ENCODE peak calls at places on chromosomes 2 and 18, in seven cellular contexts. One of them, this sample, is unnamed.
A peak's percentile ranks its signal among the peaks of the same experiment; 100 is the strongest.

GRCh38 chr2:157250836-157251235 is 6.7 kb upstream of the GALNT5 start:
- DNase-seq in psoas muscle: no peak
- DNase-seq in DND-41: no peak
- DNase-seq in heart right ventricle: no peak
- DNase-seq in AG04450: no peak
- DNase-seq in CD8-positive, alpha-beta T cell: no peak
- DNase-seq in WERI-Rb-1: no peak
- DNase-seq in this sample: no peak

GRCh38 chr2:240817496-240818292 is 2.3 kb downstream of the KIF1A start:
- DNase-seq in psoas muscle: no peak
- DNase-seq in DND-41: no peak
- DNase-seq in heart right ventricle: no peak
- DNase-seq in AG04450: no peak
- DNase-seq in CD8-positive, alpha-beta T cell: no peak
- DNase-seq in WERI-Rb-1: no peak
- DNase-seq in this sample: no peak

GRCh38 chr18:3265564-3266033 is 3.7 kb downstream of the MYL12B start:
- DNase-seq in psoas muscle: no peak
- DNase-seq in DND-41: no peak
- DNase-seq in heart right ventricle: no peak
- DNase-seq in AG04450: no peak
- DNase-seq in CD8-positive, alpha-beta T cell: no peak
- DNase-seq in WERI-Rb-1: no peak
- DNase-seq in this sample: no peak

GRCh38 chr2:178978667-178979066 is 71.3 kb downstream of the CCDC141 start:
- DNase-seq in psoas muscle: no peak
- DNase-seq in DND-41: no peak
- DNase-seq in heart right ventricle: no peak
- DNase-seq in AG04450: no peak
- DNase-seq in CD8-positive, alpha-beta T cell: no peak
- DNase-seq in WERI-Rb-1: no peak
- DNase-seq in this sample: no peak

GRCh38 chr2:86625096-86625495 is 1.4 kb upstream of the RNF103 start:
- DNase-seq in psoas muscle: no peak
- DNase-seq in DND-41: no peak
- DNase-seq in heart right ventricle: no peak
- DNase-seq in AG04450: no peak
- DNase-seq in CD8-positive, alpha-beta T cell: no peak
- DNase-seq in WERI-Rb-1: no peak
- DNase-seq in this sample: no peak

GRCh38 chr18:7830468-7830867 is 263.4 kb downstream of the PTPRM start:
- DNase-seq in psoas muscle: no peak
- DNase-seq in DND-41: no peak
- DNase-seq in heart right ventricle: no peak
- DNase-seq in AG04450: no peak
- DNase-seq in CD8-positive, alpha-beta T cell: no peak
- DNase-seq in WERI-Rb-1: no peak
- DNase-seq in this sample: peak; percentile 28

GRCh38 chr18:48948112-48949050 is 2.4 kb downstream of the SMAD7 start:
- DNase-seq in psoas muscle: peak; percentile 43
- DNase-seq in DND-41: peak; percentile 60
- DNase-seq in heart right ventricle: peak; percentile 61
- DNase-seq in AG04450: no peak
- DNase-seq in CD8-positive, alpha-beta T cell: peak; percentile 67
- DNase-seq in WERI-Rb-1: peak; percentile 42
- DNase-seq in this sample: peak; percentile 80

GRCh38 chr2:162732946-162733698 is 105.4 kb downstream of the KCNH7 start:
- DNase-seq in psoas muscle: no peak
- DNase-seq in DND-41: no peak
- DNase-seq in heart right ventricle: no peak
- DNase-seq in AG04450: no peak
- DNase-seq in CD8-positive, alpha-beta T cell: no peak
- DNase-seq in WERI-Rb-1: no peak
- DNase-seq in this sample: peak; percentile 31

GRCh38 chr2:201971516-201972228 is 62.0 kb upstream of the FZD7 start:
- DNase-seq in psoas muscle: no peak
- DNase-seq in DND-41: no peak
- DNase-seq in heart right ventricle: no peak
- DNase-seq in AG04450: no peak
- DNase-seq in CD8-positive, alpha-beta T cell: no peak
- DNase-seq in WERI-Rb-1: no peak
- DNase-seq in this sample: no peak

GRCh38 chr2:146351689-146352088 is 1493.1 kb upstream of the ACVR2A start:
- DNase-seq in psoas muscle: no peak
- DNase-seq in DND-41: no peak
- DNase-seq in heart right ventricle: no peak
- DNase-seq in AG04450: no peak
- DNase-seq in CD8-positive, alpha-beta T cell: no peak
- DNase-seq in WERI-Rb-1: no peak
- DNase-seq in this sample: no peak

GRCh38 chr2:98806266-98806697 is 75.3 kb upstream of the MGAT4A start:
- DNase-seq in psoas muscle: peak; percentile 29
- DNase-seq in DND-41: no peak
- DNase-seq in heart right ventricle: peak; percentile 80
- DNase-seq in AG04450: no peak
- DNase-seq in CD8-positive, alpha-beta T cell: no peak
- DNase-seq in WERI-Rb-1: no peak
- DNase-seq in this sample: no peak

GRCh38 chr2:209473930-209474419 is 50.1 kb downstream of the MAP2 start:
- DNase-seq in psoas muscle: no peak
- DNase-seq in DND-41: peak; percentile 7
- DNase-seq in heart right ventricle: no peak
- DNase-seq in AG04450: peak; percentile 70
- DNase-seq in CD8-positive, alpha-beta T cell: no peak
- DNase-seq in WERI-Rb-1: no peak
- DNase-seq in this sample: no peak

GRCh38 chr2:10285578-10286198 is 17.0 kb upstream of the HPCAL1 start:
- DNase-seq in psoas muscle: peak; percentile 82
- DNase-seq in DND-41: no peak
- DNase-seq in heart right ventricle: peak; percentile 78
- DNase-seq in AG04450: no peak
- DNase-seq in CD8-positive, alpha-beta T cell: no peak
- DNase-seq in WERI-Rb-1: peak; percentile 36
- DNase-seq in this sample: no peak

GRCh38 chr2:221895366-221896121 is 323.4 kb upstream of the EPHA4 start:
- DNase-seq in psoas muscle: no peak
- DNase-seq in DND-41: no peak
- DNase-seq in heart right ventricle: no peak
- DNase-seq in AG04450: no peak
- DNase-seq in CD8-positive, alpha-beta T cell: no peak
- DNase-seq in WERI-Rb-1: no peak
- DNase-seq in this sample: no peak

GRCh38 chr18:33195795-33196194 is 244.7 kb downstream of the CCDC178 start:
- DNase-seq in psoas muscle: no peak
- DNase-seq in DND-41: no peak
- DNase-seq in heart right ventricle: no peak
- DNase-seq in AG04450: no peak
- DNase-seq in CD8-positive, alpha-beta T cell: no peak
- DNase-seq in WERI-Rb-1: no peak
- DNase-seq in this sample: no peak

GRCh38 chr2:238856713-238857567 is 9.1 kb downstream of the TWIST2 start:
- DNase-seq in psoas muscle: no peak
- DNase-seq in DND-41: no peak
- DNase-seq in heart right ventricle: no peak
- DNase-seq in AG04450: no peak
- DNase-seq in CD8-positive, alpha-beta T cell: no peak
- DNase-seq in WERI-Rb-1: no peak
- DNase-seq in this sample: no peak

GRCh38 chr2:66435549-66435875 is 587 bp downstream of the MEIS1 start:
- DNase-seq in psoas muscle: no peak
- DNase-seq in DND-41: no peak
- DNase-seq in heart right ventricle: no peak
- DNase-seq in AG04450: no peak
- DNase-seq in CD8-positive, alpha-beta T cell: no peak
- DNase-seq in WERI-Rb-1: no peak
- DNase-seq in this sample: no peak

GRCh38 chr2:107633580-107634147 is 193.0 kb upstream of the RGPD4 start:
- DNase-seq in psoas muscle: no peak
- DNase-seq in DND-41: no peak
- DNase-seq in heart right ventricle: no peak
- DNase-seq in AG04450: peak; percentile 45
- DNase-seq in CD8-positive, alpha-beta T cell: no peak
- DNase-seq in WERI-Rb-1: no peak
- DNase-seq in this sample: no peak

GRCh38 chr2:12721571-12722444 is 5.1 kb downstream of the TRIB2 start:
- DNase-seq in psoas muscle: no peak
- DNase-seq in DND-41: no peak
- DNase-seq in heart right ventricle: no peak
- DNase-seq in AG04450: no peak
- DNase-seq in CD8-positive, alpha-beta T cell: no peak
- DNase-seq in WERI-Rb-1: peak; percentile 54
- DNase-seq in this sample: peak; percentile 51
- H3K4me3 ChIP-seq in psoas muscle: peak overlapping the region; percentile 90
- H3K4me3 ChIP-seq in DND-41: peak overlapping the region; percentile 90
- H3K4me3 ChIP-seq in heart right ventricle: peak overlapping the region; percentile 79
- H3K4me3 ChIP-seq in AG04450: no peak overlapping the region
- H3K4me3 ChIP-seq in CD8-positive, alpha-beta T cell: no peak overlapping the region
- H3K4me3 ChIP-seq in WERI-Rb-1: no peak overlapping the region
- H3K4me3 ChIP-seq in this sample: no peak overlapping the region

GRCh38 chr2:130754811-130755210 is 529 bp upstream of the AMER3 start:
- DNase-seq in psoas muscle: no peak
- DNase-seq in DND-41: no peak
- DNase-seq in heart right ventricle: no peak
- DNase-seq in AG04450: no peak
- DNase-seq in CD8-positive, alpha-beta T cell: no peak
- DNase-seq in WERI-Rb-1: no peak
- DNase-seq in this sample: no peak
- TF ChIP-seq CTCF in psoas muscle: no peak
- TF ChIP-seq CTCF in DND-41: no peak
- TF ChIP-seq CTCF in heart right ventricle: no peak
- TF ChIP-seq CTCF in AG04450: no peak
- TF ChIP-seq CTCF in CD8-positive, alpha-beta T cell: no peak
- TF ChIP-seq CTCF in WERI-Rb-1: no peak
- TF ChIP-seq CTCF in this sample: no peak

GRCh38 chr2:196103626-196104025 is 35.0 kb upstream of the DNAH7 start:
- DNase-seq in psoas muscle: no peak
- DNase-seq in DND-41: no peak
- DNase-seq in heart right ventricle: no peak
- DNase-seq in AG04450: no peak
- DNase-seq in CD8-positive, alpha-beta T cell: no peak
- DNase-seq in WERI-Rb-1: no peak
- DNase-seq in this sample: no peak

GRCh38 chr2:196097864-196098660 is 29.4 kb upstream of the DNAH7 start:
- DNase-seq in psoas muscle: no peak
- DNase-seq in DND-41: no peak
- DNase-seq in heart right ventricle: no peak
- DNase-seq in AG04450: no peak
- DNase-seq in CD8-positive, alpha-beta T cell: no peak
- DNase-seq in WERI-Rb-1: no peak
- DNase-seq in this sample: no peak

GRCh38 chr2:196096982-196097745 is 28.5 kb upstream of the DNAH7 start:
- DNase-seq in psoas muscle: no peak
- DNase-seq in DND-41: no peak
- DNase-seq in heart right ventricle: no peak
- DNase-seq in AG04450: no peak
- DNase-seq in CD8-positive, alpha-beta T cell: no peak
- DNase-seq in WERI-Rb-1: no peak
- DNase-seq in this sample: no peak

GRCh38 chr2:196105956-196106355 is 37.3 kb upstream of the DNAH7 start:
- DNase-seq in psoas muscle: no peak
- DNase-seq in DND-41: no peak
- DNase-seq in heart right ventricle: no peak
- DNase-seq in AG04450: no peak
- DNase-seq in CD8-positive, alpha-beta T cell: no peak
- DNase-seq in WERI-Rb-1: no peak
- DNase-seq in this sample: no peak

DNA sequence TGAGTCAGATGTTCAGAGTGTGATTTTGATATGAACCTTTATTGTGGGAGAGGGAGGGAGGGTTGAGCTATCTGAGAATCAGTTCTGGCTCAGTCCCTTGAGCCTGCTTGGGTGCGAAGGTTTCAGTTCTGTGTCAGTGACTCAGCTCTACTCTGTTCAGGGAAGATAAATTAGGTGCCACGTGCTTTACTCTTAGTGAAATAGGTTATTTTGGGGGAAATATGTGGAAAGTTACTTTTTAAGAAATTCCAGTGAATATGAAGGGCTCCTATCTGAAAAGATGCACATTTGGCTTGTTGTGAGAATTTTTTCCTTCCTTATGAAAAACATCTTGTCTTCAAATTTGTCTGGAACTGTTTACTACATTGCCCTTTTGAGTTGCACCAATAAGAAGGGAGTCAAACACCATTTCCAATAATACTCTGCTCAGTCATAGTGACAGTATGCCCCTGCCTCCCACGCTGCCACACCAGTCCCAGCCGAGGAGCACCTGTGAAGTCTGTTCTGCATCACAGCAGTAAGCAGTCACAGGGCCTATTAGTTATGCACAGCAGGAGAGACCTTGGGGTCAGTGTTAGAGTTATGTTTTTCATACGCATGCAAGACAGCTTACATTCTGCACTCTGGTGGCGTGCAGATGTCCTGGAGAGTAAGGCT is 32.8 kb upstream of the DNAH7 start:
- DNase-seq in psoas muscle: no peak
- DNase-seq in DND-41: no peak
- DNase-seq in heart right ventricle: no peak
- DNase-seq in AG04450: no peak
- DNase-seq in CD8-positive, alpha-beta T cell: no peak
- DNase-seq in WERI-Rb-1: no peak
- DNase-seq in this sample: peak; percentile 75
- H3K4me3 ChIP-seq in psoas muscle: no peak overlapping the region
- H3K4me3 ChIP-seq in DND-41: no peak overlapping the region
- H3K4me3 ChIP-seq in heart right ventricle: no peak overlapping the region
- H3K4me3 ChIP-seq in AG04450: no peak overlapping the region
- H3K4me3 ChIP-seq in CD8-positive, alpha-beta T cell: no peak overlapping the region
- H3K4me3 ChIP-seq in WERI-Rb-1: no peak overlapping the region
- H3K4me3 ChIP-seq in this sample: no peak overlapping the region

GRCh38 chr18:29196307-29196706 is 1019.4 kb upstream of the CDH2 start:
- DNase-seq in psoas muscle: no peak
- DNase-seq in DND-41: no peak
- DNase-seq in heart right ventricle: no peak
- DNase-seq in AG04450: no peak
- DNase-seq in CD8-positive, alpha-beta T cell: no peak
- DNase-seq in WERI-Rb-1: no peak
- DNase-seq in this sample: no peak

GRCh38 chr18:29188760-29189159 is 1011.8 kb upstream of the CDH2 start:
- DNase-seq in psoas muscle: no peak
- DNase-seq in DND-41: no peak
- DNase-seq in heart right ventricle: no peak
- DNase-seq in AG04450: no peak
- DNase-seq in CD8-positive, alpha-beta T cell: no peak
- DNase-seq in WERI-Rb-1: no peak
- DNase-seq in this sample: no peak

GRCh38 chr18:29185801-29186200 is 1008.9 kb upstream of the CDH2 start:
- DNase-seq in psoas muscle: no peak
- DNase-seq in DND-41: no peak
- DNase-seq in heart right ventricle: no peak
- DNase-seq in AG04450: no peak
- DNase-seq in CD8-positive, alpha-beta T cell: no peak
- DNase-seq in WERI-Rb-1: no peak
- DNase-seq in this sample: no peak

DNA sequence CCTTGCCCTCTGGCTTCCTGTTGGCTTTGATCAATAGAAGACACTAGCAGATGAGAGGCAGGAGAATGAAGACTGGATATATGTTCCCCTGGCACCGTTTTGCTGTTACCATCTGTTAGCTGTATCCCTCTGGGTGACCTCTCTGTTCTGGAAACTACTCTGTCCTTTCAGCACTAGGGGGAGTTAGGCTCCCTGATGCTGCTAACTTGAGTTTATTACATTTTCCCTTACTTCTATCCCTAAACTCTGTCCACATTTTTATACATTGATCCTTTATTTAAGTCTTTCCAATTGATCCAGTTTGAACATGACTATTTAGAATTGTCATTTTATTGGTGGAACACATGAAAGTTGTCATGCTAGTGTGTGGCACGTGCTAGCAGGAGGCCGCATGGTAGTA is 1014.3 kb upstream of the CDH2 start:
- DNase-seq in psoas muscle: no peak
- DNase-seq in DND-41: peak; percentile 15
- DNase-seq in heart right ventricle: no peak
- DNase-seq in AG04450: peak; percentile 6
- DNase-seq in CD8-positive, alpha-beta T cell: no peak
- DNase-seq in WERI-Rb-1: peak; percentile 9
- DNase-seq in this sample: no peak
- TF ChIP-seq CTCF in psoas muscle: no peak
- TF ChIP-seq CTCF in DND-41: peak; percentile 58
- TF ChIP-seq CTCF in heart right ventricle: no peak
- TF ChIP-seq CTCF in AG04450: peak; percentile 47
- TF ChIP-seq CTCF in CD8-positive, alpha-beta T cell: no peak
- TF ChIP-seq CTCF in WERI-Rb-1: peak; percentile 57
- TF ChIP-seq CTCF in this sample: no peak